ENCODE peak calls at places on chromosome 3, in eight cellular contexts. Z is GM23248; W is foreskin fibroblast; J is naive B cell; X is omental fat pad; V is AG08395; O is CD4-positive, CD25-positive, alpha-beta regulatory T cell; K is left ventricle myocardium superior. F is an unnamed sample.

GRCh38 chr3:149480326-149481017 is 6.0 kb downstream of the TM4SF4 start:
- DNase-seq in V (peak), Z (peak), O (no peak), W (peak), X (peak), J (no peak), K (peak), F (peak)

GRCh38 chr3:146159616-146160232 is 1.3 kb downstream of the PLOD2 start:
- DNase-seq in W (no peak), V (no peak), K (no peak), Z (no peak), J (no peak), X (no peak), O (no peak), F (no peak)

GRCh38 chr3:124786491-124787241 is 56.4 kb downstream of the UMPS start:
- DNase-seq in J (no peak), X (no peak), K (no peak), W (no peak), Z (peak), O (no peak), V (peak), F (no peak)

GRCh38 chr3:11671648-11672100 is 28.0 kb upstream of the VGLL4 start:
- DNase-seq in Z (peak), J (peak), K (peak), V (peak), X (no peak), O (no peak), W (no peak), F (peak)

GRCh38 chr3:129565902-129566301 is 22.9 kb downstream of the H1-8 start:
- DNase-seq in O (no peak), J (no peak), Z (no peak), W (no peak), K (no peak), V (no peak), X (no peak), F (no peak)

GRCh38 chr3:16522820-16523219 is 9.3 kb upstream of the RFTN1 start:
- DNase-seq in X (no peak), K (no peak), O (no peak), J (peak), Z (no peak), V (no peak), W (no peak), F (no peak)

GRCh38 chr3:172305552-172305951 is 142.7 kb downstream of the GHSR start:
- DNase-seq in K (no peak), Z (peak), J (no peak), O (no peak), X (no peak), V (peak), W (peak), F (no peak)

GRCh38 chr3:152037953-152038352 is 164.5 kb downstream of the SUCNR1 start:
- DNase-seq in K (no peak), W (no peak), V (no peak), Z (no peak), X (no peak), O (no peak), J (no peak), F (no peak)

GRCh38 chr3:53490131-53490474 is 4.3 kb upstream of the CACNA1D start:
- DNase-seq in X (no peak), K (no peak), Z (no peak), W (no peak), O (no peak), V (no peak), J (no peak), F (no peak)

GRCh38 chr3:108180214-108180613 is 42.0 kb downstream of the IFT57 start:
- DNase-seq in K (no peak), W (peak), Z (peak), O (no peak), V (peak), X (no peak), J (no peak), F (no peak)

GRCh38 chr3:38117748-38118420 is 19.0 kb downstream of the ACAA1 start:
- DNase-seq in O (peak), W (peak), K (peak), Z (peak), V (peak), J (peak), X (peak), F (no peak)

GRCh38 chr3:141360888-141361598 is 7.3 kb upstream of the ZBTB38 start:
- DNase-seq in Z (peak), V (peak), O (no peak), X (no peak), K (no peak), J (no peak), W (peak), F (no peak)

GRCh38 chr3:13145131-13145825 is 72.0 kb upstream of the IQSEC1 start:
- DNase-seq in X (no peak), O (no peak), J (no peak), K (peak), Z (no peak), V (no peak), W (no peak), F (no peak)

F was measured in occipital lobe.